ENCODE peak calls at places on chromosomes 1 and 21, in seven cellular contexts. One of them, this sample, is unnamed.

GRCh38 chr21:28769683-28770082 is 223.0 kb downstream of the LTN1 start:
- DNase-seq in fibroblast of lung: no peak
- DNase-seq in cardiac muscle cell: no peak
- DNase-seq in thyroid gland: no peak
- DNase-seq in tibial nerve: no peak
- DNase-seq in uterus: no peak
- DNase-seq in mammary epithelial cell: no peak
- DNase-seq in this sample: no peak

GRCh38 chr1:36366091-36366661 is 19.5 kb downstream of the STK40 start:
- DNase-seq in fibroblast of lung: peak
- DNase-seq in cardiac muscle cell: no peak
- DNase-seq in thyroid gland: no peak
- DNase-seq in tibial nerve: no peak
- DNase-seq in uterus: no peak
- DNase-seq in mammary epithelial cell: no peak
- DNase-seq in this sample: peak

GRCh38 chr1:93000291-93000690 is 39.0 kb upstream of the DIPK1A start:
- DNase-seq in fibroblast of lung: no peak
- DNase-seq in cardiac muscle cell: peak
- DNase-seq in thyroid gland: peak
- DNase-seq in tibial nerve: no peak
- DNase-seq in uterus: no peak
- DNase-seq in mammary epithelial cell: no peak
- DNase-seq in this sample: no peak

GRCh38 chr1:95086949-95087533 is 14.3 kb upstream of the ALG14 start:
- DNase-seq in fibroblast of lung: peak
- DNase-seq in cardiac muscle cell: peak
- DNase-seq in thyroid gland: no peak
- DNase-seq in tibial nerve: no peak
- DNase-seq in uterus: peak
- DNase-seq in mammary epithelial cell: peak
- DNase-seq in this sample: peak

GRCh38 chr1:221868894-221869293 is 127.0 kb upstream of the DUSP10 start:
- DNase-seq in fibroblast of lung: peak
- DNase-seq in cardiac muscle cell: no peak
- DNase-seq in thyroid gland: no peak
- DNase-seq in tibial nerve: no peak
- DNase-seq in uterus: no peak
- DNase-seq in mammary epithelial cell: peak
- DNase-seq in this sample: no peak

GRCh38 chr1:2248127-2248826 is 20.2 kb downstream of the SKI start:
- DNase-seq in fibroblast of lung: no peak
- DNase-seq in cardiac muscle cell: no peak
- DNase-seq in thyroid gland: peak
- DNase-seq in tibial nerve: no peak
- DNase-seq in uterus: no peak
- DNase-seq in mammary epithelial cell: no peak
- DNase-seq in this sample: peak

GRCh38 chr21:33369586-33369985 is 33.6 kb upstream of the IFNGR2 start:
- DNase-seq in fibroblast of lung: no peak
- DNase-seq in cardiac muscle cell: no peak
- DNase-seq in thyroid gland: no peak
- DNase-seq in tibial nerve: no peak
- DNase-seq in uterus: no peak
- DNase-seq in mammary epithelial cell: no peak
- DNase-seq in this sample: no peak

GRCh38 chr1:6996371-6996770 is 211.1 kb downstream of the CAMTA1 start:
- DNase-seq in fibroblast of lung: no peak
- DNase-seq in cardiac muscle cell: no peak
- DNase-seq in thyroid gland: no peak
- DNase-seq in tibial nerve: no peak
- DNase-seq in uterus: no peak
- DNase-seq in mammary epithelial cell: no peak
- DNase-seq in this sample: no peak

GRCh38 chr1:234699795-234700665 is 90.1 kb upstream of the IRF2BP2 start:
- DNase-seq in fibroblast of lung: peak
- DNase-seq in cardiac muscle cell: peak
- DNase-seq in thyroid gland: no peak
- DNase-seq in tibial nerve: no peak
- DNase-seq in uterus: peak
- DNase-seq in mammary epithelial cell: peak
- DNase-seq in this sample: peak

GRCh38 chr1:214709241-214709640 is 106.2 kb downstream of the CENPF start:
- DNase-seq in fibroblast of lung: no peak
- DNase-seq in cardiac muscle cell: no peak
- DNase-seq in thyroid gland: no peak
- DNase-seq in tibial nerve: no peak
- DNase-seq in uterus: no peak
- DNase-seq in mammary epithelial cell: no peak
- DNase-seq in this sample: no peak

GRCh38 chr1:58119971-58120370 is 426.6 kb downstream of the OMA1 start:
- DNase-seq in fibroblast of lung: no peak
- DNase-seq in cardiac muscle cell: no peak
- DNase-seq in thyroid gland: no peak
- DNase-seq in tibial nerve: no peak
- DNase-seq in uterus: no peak
- DNase-seq in mammary epithelial cell: peak
- DNase-seq in this sample: no peak

GRCh38 chr1:53325326-53326087 is 2.4 kb downstream of the LRP8 start:
- DNase-seq in fibroblast of lung: no peak
- DNase-seq in cardiac muscle cell: no peak
- DNase-seq in thyroid gland: peak
- DNase-seq in tibial nerve: no peak
- DNase-seq in uterus: no peak
- DNase-seq in mammary epithelial cell: no peak
- DNase-seq in this sample: no peak

GRCh38 chr1:229167356-229167755 is 103.6 kb upstream of the RAB4A start:
- DNase-seq in fibroblast of lung: no peak
- DNase-seq in cardiac muscle cell: no peak
- DNase-seq in thyroid gland: no peak
- DNase-seq in tibial nerve: no peak
- DNase-seq in uterus: no peak
- DNase-seq in mammary epithelial cell: no peak
- DNase-seq in this sample: no peak

GRCh38 chr21:41361786-41362604 is at the start of gene MX2:
- DNase-seq in fibroblast of lung: peak
- DNase-seq in cardiac muscle cell: no peak
- DNase-seq in thyroid gland: peak
- DNase-seq in tibial nerve: peak
- DNase-seq in uterus: peak
- DNase-seq in mammary epithelial cell: no peak
- DNase-seq in this sample: peak

GRCh38 chr1:115160728-115161127 is 71.4 kb upstream of the TSPAN2 start:
- DNase-seq in fibroblast of lung: peak
- DNase-seq in cardiac muscle cell: no peak
- DNase-seq in thyroid gland: no peak
- DNase-seq in tibial nerve: no peak
- DNase-seq in uterus: no peak
- DNase-seq in mammary epithelial cell: peak
- DNase-seq in this sample: no peak

GRCh38 chr1:95309031-95309459 is 75.0 kb downstream of the RWDD3 start:
- DNase-seq in fibroblast of lung: peak
- DNase-seq in cardiac muscle cell: peak
- DNase-seq in thyroid gland: no peak
- DNase-seq in tibial nerve: no peak
- DNase-seq in uterus: no peak
- DNase-seq in mammary epithelial cell: peak
- DNase-seq in this sample: peak

GRCh38 chr1:59427784-59428183 is 130.9 kb downstream of the FGGY start:
- DNase-seq in fibroblast of lung: no peak
- DNase-seq in cardiac muscle cell: no peak
- DNase-seq in thyroid gland: no peak
- DNase-seq in tibial nerve: no peak
- DNase-seq in uterus: no peak
- DNase-seq in mammary epithelial cell: no peak
- DNase-seq in this sample: no peak

GRCh38 chr1:223087231-223087990 is 55.6 kb downstream of the TLR5 start:
- DNase-seq in fibroblast of lung: peak
- DNase-seq in cardiac muscle cell: no peak
- DNase-seq in thyroid gland: peak
- DNase-seq in tibial nerve: no peak
- DNase-seq in uterus: peak
- DNase-seq in mammary epithelial cell: no peak
- DNase-seq in this sample: peak

GRCh38 chr1:6688757-6689156 is 12.9 kb downstream of the DNAJC11 start:
- DNase-seq in fibroblast of lung: peak
- DNase-seq in cardiac muscle cell: no peak
- DNase-seq in thyroid gland: no peak
- DNase-seq in tibial nerve: no peak
- DNase-seq in uterus: no peak
- DNase-seq in mammary epithelial cell: no peak
- DNase-seq in this sample: no peak

GRCh38 chr1:15650433-15650832 is 33.2 kb downstream of the DDI2 start:
- DNase-seq in fibroblast of lung: no peak
- DNase-seq in cardiac muscle cell: no peak
- DNase-seq in thyroid gland: no peak
- DNase-seq in tibial nerve: no peak
- DNase-seq in uterus: no peak
- DNase-seq in mammary epithelial cell: no peak
- DNase-seq in this sample: no peak

DNA sequence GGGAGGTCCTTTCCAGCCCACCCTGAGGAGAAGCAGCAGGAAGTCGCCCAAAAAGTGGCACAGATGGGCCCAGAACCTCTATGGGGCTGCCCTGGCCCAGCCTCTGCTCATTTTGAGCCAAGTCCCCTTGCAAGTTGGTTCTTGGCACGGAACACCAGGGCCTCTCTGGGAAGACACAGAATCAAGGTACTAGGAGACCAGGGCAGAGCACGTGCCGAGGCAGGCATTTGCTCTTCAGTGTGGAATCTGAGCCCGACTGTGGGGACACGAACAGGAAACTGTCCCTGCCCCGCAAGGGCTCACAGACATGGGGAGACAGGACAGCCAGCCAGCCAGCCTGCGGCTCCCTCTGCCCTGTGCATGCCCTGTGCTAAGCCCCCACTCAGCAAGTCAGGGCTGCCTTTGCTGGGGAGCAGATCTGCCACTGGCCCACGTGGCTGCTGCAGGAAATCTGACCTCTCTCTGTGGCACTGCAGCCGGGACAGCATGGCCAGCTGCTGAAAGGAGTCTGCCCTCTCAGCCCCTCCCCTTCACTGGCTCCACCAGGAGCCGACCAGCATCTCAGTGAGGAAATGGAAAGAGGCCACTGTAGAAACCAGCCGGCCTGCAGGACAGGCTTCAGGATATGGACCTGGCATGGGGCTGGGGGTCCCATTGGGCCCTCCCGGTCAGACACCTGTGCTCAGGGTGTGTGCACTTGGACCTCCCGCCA is 3.6 kb downstream of the ARHGEF16 start:
- DNase-seq in fibroblast of lung: no peak
- DNase-seq in cardiac muscle cell: peak
- DNase-seq in thyroid gland: no peak
- DNase-seq in tibial nerve: no peak
- DNase-seq in uterus: no peak
- DNase-seq in mammary epithelial cell: no peak
- DNase-seq in this sample: no peak
- H3K27ac ChIP-seq in fibroblast of lung: no peak
- H3K27ac ChIP-seq in cardiac muscle cell: no peak
- H3K27ac ChIP-seq in thyroid gland: no peak
- H3K27ac ChIP-seq in tibial nerve: peak
- H3K27ac ChIP-seq in uterus: no peak
- H3K27ac ChIP-seq in mammary epithelial cell: no peak
- H3K27ac ChIP-seq in this sample: peak

DNA sequence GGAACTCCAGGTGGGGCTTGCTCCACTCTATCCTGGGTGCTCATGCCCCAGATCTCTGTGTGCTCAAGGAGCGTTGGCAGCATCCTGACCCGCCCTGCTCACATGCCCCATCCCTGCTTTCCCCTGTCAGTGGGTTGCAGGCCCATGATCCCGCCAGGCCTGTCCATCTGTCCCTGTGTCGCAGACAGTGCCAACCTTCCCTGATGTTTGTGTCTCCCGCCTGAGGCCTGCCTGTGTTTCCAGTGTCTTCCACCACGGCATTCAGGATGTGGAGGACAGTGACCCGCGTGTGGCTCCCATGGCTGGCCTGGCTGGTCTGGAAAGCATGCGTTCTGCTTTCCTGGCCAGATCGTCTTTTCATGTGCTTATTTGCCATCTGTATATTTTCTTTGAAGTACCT is 82.9 kb downstream of the PCBP3 start:
- DNase-seq in fibroblast of lung: no peak
- DNase-seq in cardiac muscle cell: no peak
- DNase-seq in thyroid gland: no peak
- DNase-seq in tibial nerve: no peak
- DNase-seq in uterus: no peak
- DNase-seq in mammary epithelial cell: no peak
- DNase-seq in this sample: no peak
- H3K27ac ChIP-seq in fibroblast of lung: no peak
- H3K27ac ChIP-seq in cardiac muscle cell: no peak
- H3K27ac ChIP-seq in thyroid gland: no peak
- H3K27ac ChIP-seq in tibial nerve: no peak
- H3K27ac ChIP-seq in uterus: no peak
- H3K27ac ChIP-seq in mammary epithelial cell: no peak
- H3K27ac ChIP-seq in this sample: no peak

GRCh38 chr1:170669036-170669435 is 5.1 kb downstream of the PRRX1 start:
- DNase-seq in fibroblast of lung: no peak
- DNase-seq in cardiac muscle cell: no peak
- DNase-seq in thyroid gland: no peak
- DNase-seq in tibial nerve: no peak
- DNase-seq in uterus: no peak
- DNase-seq in mammary epithelial cell: no peak
- DNase-seq in this sample: no peak
- H3K27ac ChIP-seq in fibroblast of lung: no peak
- H3K27ac ChIP-seq in cardiac muscle cell: no peak
- H3K27ac ChIP-seq in thyroid gland: peak
- H3K27ac ChIP-seq in tibial nerve: no peak
- H3K27ac ChIP-seq in uterus: peak
- H3K27ac ChIP-seq in mammary epithelial cell: no peak
- H3K27ac ChIP-seq in this sample: peak

GRCh38 chr1:231011963-231012362 is 28.1 kb downstream of the FAM89A start:
- DNase-seq in fibroblast of lung: no peak
- DNase-seq in cardiac muscle cell: no peak
- DNase-seq in thyroid gland: no peak
- DNase-seq in tibial nerve: no peak
- DNase-seq in uterus: no peak
- DNase-seq in mammary epithelial cell: no peak
- DNase-seq in this sample: no peak
- H3K27ac ChIP-seq in fibroblast of lung: no peak
- H3K27ac ChIP-seq in cardiac muscle cell: no peak
- H3K27ac ChIP-seq in thyroid gland: no peak
- H3K27ac ChIP-seq in tibial nerve: no peak
- H3K27ac ChIP-seq in uterus: no peak
- H3K27ac ChIP-seq in mammary epithelial cell: no peak
- H3K27ac ChIP-seq in this sample: no peak

GRCh38 chr1:192907545-192908243 is 98.9 kb downstream of the RGS2 start:
- DNase-seq in fibroblast of lung: peak
- DNase-seq in cardiac muscle cell: no peak
- DNase-seq in thyroid gland: no peak
- DNase-seq in tibial nerve: no peak
- DNase-seq in uterus: no peak
- DNase-seq in mammary epithelial cell: peak
- DNase-seq in this sample: peak
- H3K27ac ChIP-seq in fibroblast of lung: no peak
- H3K27ac ChIP-seq in cardiac muscle cell: no peak
- H3K27ac ChIP-seq in thyroid gland: no peak
- H3K27ac ChIP-seq in tibial nerve: no peak
- H3K27ac ChIP-seq in uterus: peak
- H3K27ac ChIP-seq in mammary epithelial cell: peak
- H3K27ac ChIP-seq in this sample: peak

GRCh38 chr1:12141533-12141855 is 25.3 kb upstream of the TNFRSF1B start:
- DNase-seq in fibroblast of lung: no peak
- DNase-seq in cardiac muscle cell: no peak
- DNase-seq in thyroid gland: no peak
- DNase-seq in tibial nerve: no peak
- DNase-seq in uterus: no peak
- DNase-seq in mammary epithelial cell: no peak
- DNase-seq in this sample: no peak
- H3K27ac ChIP-seq in fibroblast of lung: no peak
- H3K27ac ChIP-seq in cardiac muscle cell: no peak
- H3K27ac ChIP-seq in thyroid gland: no peak
- H3K27ac ChIP-seq in tibial nerve: no peak
- H3K27ac ChIP-seq in uterus: no peak
- H3K27ac ChIP-seq in mammary epithelial cell: no peak
- H3K27ac ChIP-seq in this sample: no peak

GRCh38 chr1:108142258-108142657 is 57.9 kb downstream of the SLC25A24 start:
- DNase-seq in fibroblast of lung: no peak
- DNase-seq in cardiac muscle cell: no peak
- DNase-seq in thyroid gland: no peak
- DNase-seq in tibial nerve: no peak
- DNase-seq in uterus: no peak
- DNase-seq in mammary epithelial cell: no peak
- DNase-seq in this sample: no peak
- H3K27ac ChIP-seq in fibroblast of lung: no peak
- H3K27ac ChIP-seq in cardiac muscle cell: no peak
- H3K27ac ChIP-seq in thyroid gland: no peak
- H3K27ac ChIP-seq in tibial nerve: no peak
- H3K27ac ChIP-seq in uterus: no peak
- H3K27ac ChIP-seq in mammary epithelial cell: no peak
- H3K27ac ChIP-seq in this sample: no peak

This sample was measured in hepatocyte.